ENCODE peak calls at places on chromosomes 7 and 10, in eight cellular contexts. M is upper lobe of right lung, H is sigmoid colon, N is IMR-90, C is kidney, Z is BJ, J is AG10803, V is heart left ventricle. P is an unnamed sample.

GRCh38 chr10:49298666-49298989 is 342 bp upstream of the C10orf71 start:
- DNase-seq in M (no peak), H (peak), N (no peak), C (no peak), Z (no peak), J (peak), V (peak), P (no peak)

GRCh38 chr7:116404389-116404788 is 95.1 kb upstream of the CAV2 start:
- DNase-seq in M (no peak), H (no peak), N (no peak), C (no peak), Z (no peak), J (no peak), V (no peak), P (no peak)

GRCh38 chr7:45149606-45150005 is 8.0 kb upstream of the RAMP3 start:
- DNase-seq in M (peak), H (peak), N (no peak), C (peak), Z (no peak), J (no peak), V (no peak), P (no peak)

GRCh38 chr7:77679608-77680007 is 16.7 kb upstream of the RSBN1L start:
- DNase-seq in M (no peak), H (no peak), N (no peak), C (no peak), Z (no peak), J (no peak), V (no peak), P (no peak)

GRCh38 chr7:112573302-112574039 is 92.7 kb downstream of the LSMEM1 start:
- DNase-seq in M (no peak), H (no peak), N (peak), C (no peak), Z (no peak), J (no peak), V (no peak), P (peak)

GRCh38 chr10:4512557-4513286 is 313.3 kb upstream of the AKR1E2 start:
- DNase-seq in M (no peak), H (peak), N (peak), C (no peak), Z (no peak), J (peak), V (peak), P (peak)

GRCh38 chr7:2626498-2627117 is 5.2 kb upstream of the TTYH3 start:
- DNase-seq in M (no peak), H (peak), N (peak), C (no peak), Z (no peak), J (peak), V (peak), P (no peak)

GRCh38 chr7:88092676-88092999 is 127.2 kb downstream of the SRI start:
- DNase-seq in M (no peak), H (no peak), N (no peak), C (no peak), Z (no peak), J (no peak), V (no peak), P (no peak)

GRCh38 chr7:4612939-4613841 is 68.9 kb upstream of the FOXK1 start:
- DNase-seq in M (no peak), H (peak), N (peak), C (no peak), Z (no peak), J (peak), V (peak), P (peak)

DNA sequence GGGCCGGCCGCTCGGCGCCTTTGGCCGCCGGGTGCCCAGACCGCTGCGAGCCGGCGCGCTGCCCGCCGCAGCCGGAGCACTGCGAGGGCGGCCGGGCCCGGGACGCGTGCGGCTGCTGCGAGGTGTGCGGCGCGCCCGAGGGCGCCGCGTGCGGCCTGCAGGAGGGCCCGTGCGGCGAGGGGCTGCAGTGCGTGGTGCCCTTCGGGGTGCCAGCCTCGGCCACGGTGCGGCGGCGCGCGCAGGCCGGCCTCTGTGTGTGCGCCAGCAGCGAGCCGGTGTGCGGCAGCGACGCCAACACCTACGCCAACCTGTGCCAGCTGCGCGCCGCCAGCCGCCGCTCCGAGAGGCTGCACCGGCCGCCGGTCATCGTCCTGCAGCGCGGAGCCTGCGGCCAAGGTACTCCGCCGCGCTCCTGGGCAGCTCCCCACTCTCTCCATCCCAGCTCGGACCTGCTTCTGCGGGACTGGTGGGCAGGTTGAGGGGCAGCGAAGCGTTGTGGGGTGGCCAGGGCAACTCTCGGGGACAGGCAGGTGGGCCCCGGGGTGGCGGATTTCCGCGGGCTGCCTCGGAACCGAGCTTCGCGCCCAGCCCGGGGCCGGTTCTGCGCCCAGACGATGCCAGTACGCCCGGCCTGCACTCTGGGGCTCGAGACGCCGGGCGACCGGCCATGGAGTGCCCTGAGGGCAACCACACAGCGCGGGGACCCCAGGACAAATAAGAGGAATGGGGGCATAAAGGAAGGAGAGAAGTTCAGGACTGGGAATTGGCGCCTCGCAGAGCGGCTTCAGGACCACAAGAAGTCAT is 578 bp downstream of the HTRA1 start:
- DNase-seq in M (peak), H (no peak), N (no peak), C (no peak), Z (no peak), J (no peak), V (no peak), P (no peak)
- H3K4me3 ChIP-seq in M (peak), H (peak), N (peak), C (peak), Z (peak), J (peak), V (peak), P (peak)

GRCh38 chr7:118350260-118350659 is 125.8 kb downstream of the ANKRD7 start:
- DNase-seq in M (no peak), H (no peak), N (no peak), C (no peak), Z (no peak), J (no peak), V (no peak), P (no peak)

GRCh38 chr7:118349604-118350003 is 125.1 kb downstream of the ANKRD7 start:
- DNase-seq in M (no peak), H (no peak), N (no peak), C (no peak), Z (no peak), J (no peak), V (no peak), P (no peak)

GRCh38 chr7:118352854-118353453 is 128.4 kb downstream of the ANKRD7 start:
- DNase-seq in M (no peak), H (no peak), N (no peak), C (no peak), Z (no peak), J (no peak), V (no peak), P (no peak)
- TF ChIP-seq CTCF in M (no peak), H (no peak), N (no peak), C (peak), Z (no peak), J (no peak), V (no peak), P (no peak)

DNA sequence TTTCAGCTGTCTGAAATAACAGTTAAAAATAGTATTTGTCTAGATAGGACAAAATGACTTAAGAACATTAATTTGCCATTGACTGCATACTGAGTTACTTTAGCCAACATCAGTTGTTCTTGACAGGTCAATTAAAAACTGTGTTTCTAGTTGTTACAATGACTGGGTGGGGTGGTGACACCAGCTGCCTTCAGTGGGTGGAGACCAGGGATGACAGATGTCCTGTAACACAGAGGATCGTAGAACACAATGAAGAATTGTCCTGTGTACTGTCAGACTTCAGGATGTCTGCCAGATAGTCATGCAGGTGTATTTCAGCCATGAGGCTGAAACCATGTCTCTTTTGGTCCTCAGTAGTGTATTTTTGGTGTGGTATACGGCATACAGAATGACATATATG is 24.4 kb downstream of the TRUB1 start:
- DNase-seq in M (no peak), H (no peak), N (no peak), C (no peak), Z (no peak), J (no peak), V (no peak), P (no peak)
- H3K4me3 ChIP-seq in M (no peak), H (no peak), N (no peak), C (no peak), Z (no peak), J (no peak), V (no peak), P (no peak)

GRCh38 chr10:16393271-16393858 is 43.4 kb upstream of the PTER start:
- DNase-seq in M (no peak), H (no peak), N (no peak), C (no peak), Z (no peak), J (no peak), V (no peak), P (no peak)
- TF ChIP-seq CTCF in M (no peak), H (no peak), N (no peak), C (no peak), Z (no peak), J (no peak), V (no peak), P (no peak)

GRCh38 chr10:100349087-100349486 is 2.1 kb downstream of the SCD start:
- DNase-seq in M (no peak), H (no peak), N (no peak), C (no peak), Z (no peak), J (no peak), V (no peak), P (no peak)
- H3K4me3 ChIP-seq in M (peak), H (no peak), N (no peak), C (no peak), Z (no peak), J (no peak), V (no peak), P (no peak)

GRCh38 chr7:80204919-80205318 is 70.3 kb downstream of the GNAI1 start:
- DNase-seq in M (no peak), H (no peak), N (no peak), C (no peak), Z (no peak), J (no peak), V (no peak), P (no peak)

DNA sequence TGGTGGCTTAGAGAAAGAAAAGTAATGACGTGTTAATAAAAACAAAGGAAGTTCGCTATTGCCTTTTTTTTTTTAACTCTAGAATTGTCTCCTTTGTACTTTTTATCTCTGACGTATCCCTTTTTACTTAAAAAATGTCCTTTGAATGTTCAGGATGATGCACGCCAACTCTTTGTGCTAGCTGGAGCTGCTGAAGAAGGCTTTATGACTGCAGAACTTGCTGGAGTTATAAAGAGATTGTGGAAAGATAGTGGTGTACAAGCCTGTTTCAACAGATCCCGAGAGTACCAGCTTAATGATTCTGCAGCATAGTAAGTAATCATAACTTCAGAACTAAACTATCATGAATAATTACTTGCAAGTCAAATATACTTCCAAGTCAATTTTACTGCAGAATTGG is 64.4 kb downstream of the GNAI1 start:
- DNase-seq in M (no peak), H (no peak), N (no peak), C (no peak), Z (no peak), J (no peak), V (no peak), P (no peak)
- TF ChIP-seq CTCF in M (no peak), H (no peak), N (no peak), C (no peak), Z (no peak), J (no peak), V (no peak), P (no peak)

GRCh38 chr10:52319926-52320325 is 5.8 kb downstream of the DKK1 start:
- DNase-seq in M (no peak), H (no peak), N (peak), C (no peak), Z (no peak), J (peak), V (no peak), P (no peak)
- H3K4me3 ChIP-seq in M (no peak), H (no peak), N (no peak), C (no peak), Z (no peak), J (no peak), V (no peak), P (no peak)